ENCODE peak calls at places on chromosomes 2 and 18, in nine cellular contexts. B is A673, W is DND-41, V is lung, K is Peyer's patch, O is tibial nerve, J is gastrocnemius medialis, Z is lower lobe of right lung, D is Panc1. T is an unnamed sample.

GRCh38 chr2:169095631-169096105 is 26.3 kb downstream of the DHRS9 start:
- DNase-seq in V (no peak), J (no peak), Z (no peak), O (no peak), D (peak; percentile 52), W (no peak), K (no peak), B (peak; percentile 67), T (peak; percentile 88)

GRCh38 chr2:181461056-181461630 is 4.0 kb downstream of the ITGA4 start:
- DNase-seq in D (no peak), Z (no peak), B (no peak), O (no peak), J (no peak), W (peak; percentile 36), V (no peak), K (no peak), T (no peak)

GRCh38 chr2:179410552-179411356 is 146.1 kb upstream of the SESTD1 start:
- DNase-seq in D (no peak), O (peak; percentile 50), J (peak; percentile 27), V (peak; percentile 38), Z (no peak), B (peak; percentile 73), K (no peak), W (peak; percentile 40), T (peak; percentile 73)

GRCh38 chr2:154532004-154532403 is 166.5 kb upstream of the KCNJ3 start:
- DNase-seq in B (no peak), J (no peak), D (no peak), O (no peak), V (no peak), K (no peak), Z (no peak), W (no peak), T (no peak)

GRCh38 chr18:55634545-55634944 is 46.6 kb upstream of the TCF4 start:
- DNase-seq in O (no peak), V (no peak), B (peak; percentile 91), D (no peak), Z (no peak), K (no peak), W (no peak), J (no peak), T (peak; percentile 59)

GRCh38 chr2:66538291-66538690 is 103.4 kb downstream of the MEIS1 start:
- DNase-seq in Z (no peak), O (no peak), K (no peak), W (no peak), J (no peak), D (no peak), V (no peak), B (no peak), T (no peak)

GRCh38 chr2:214076527-214076926 is 334.3 kb upstream of the VWC2L start:
- DNase-seq in V (no peak), Z (no peak), J (no peak), D (no peak), B (no peak), O (no peak), W (no peak), K (no peak), T (no peak)

GRCh38 chr2:240355001-240355891 is 80.2 kb upstream of the GPC1 start:
- DNase-seq in O (no peak), K (peak; percentile 23), J (peak; percentile 11), V (no peak), D (no peak), W (no peak), Z (peak; percentile 28), B (no peak), T (no peak)

GRCh38 chr2:228329279-228329678 is 147.8 kb upstream of the SPHKAP start:
- DNase-seq in B (no peak), V (no peak), O (no peak), Z (no peak), J (no peak), D (no peak), W (no peak), K (no peak), T (no peak)

GRCh38 chr2:118527571-118527970 is 319.9 kb downstream of the EN1 start:
- DNase-seq in B (no peak), J (no peak), K (no peak), D (no peak), Z (no peak), W (no peak), V (no peak), O (no peak), T (no peak)

GRCh38 chr2:25227576-25227975 is 59.2 kb upstream of the POMC start:
- DNase-seq in J (no peak), D (no peak), K (no peak), V (no peak), O (no peak), W (no peak), B (no peak), Z (no peak), T (no peak)

GRCh38 chr18:79903787-79904356 is 47.6 kb downstream of the SLC66A2 start:
- DNase-seq in J (peak; percentile 7), B (no peak), Z (no peak), O (no peak), D (no peak), V (no peak), W (no peak), K (no peak), T (no peak)

GRCh38 chr2:134275058-134275862 is 21.4 kb downstream of the MGAT5 start:
- DNase-seq in B (no peak), J (no peak), D (no peak), Z (no peak), O (no peak), K (no peak), V (no peak), W (no peak), T (no peak)
- H3K4me3 ChIP-seq in B (no peak overlapping the region), J (no peak overlapping the region), D (no peak overlapping the region), Z (no peak overlapping the region), O (no peak overlapping the region), K (no peak overlapping the region), V (no peak overlapping the region), W (no peak overlapping the region), T (no peak overlapping the region)

GRCh38 chr18:62332437-62332816 is 7.3 kb downstream of the TNFRSF11A start:
- DNase-seq in Z (no peak), J (no peak), O (no peak), V (no peak), D (no peak), B (no peak), K (no peak), W (no peak), T (no peak)
- H3K9me3 ChIP-seq in Z (no peaks in the 10 kb centered on the region), J (no peaks in the 10 kb centered on the region), O (no peaks in the 10 kb centered on the region), V (no peaks in the 10 kb centered on the region), D (no peaks in the 10 kb centered on the region), B (no peaks in the 10 kb centered on the region), K (no peaks in the 10 kb centered on the region), W (no peaks in the 10 kb centered on the region), T (no peaks in the 10 kb centered on the region)

GRCh38 chr18:70234667-70235459 is 29.4 kb upstream of the RTTN start:
- DNase-seq in O (no peak), B (no peak), W (no peak), K (no peak), D (no peak), J (no peak), V (no peak), Z (no peak), T (no peak)
- H3K4me3 ChIP-seq in O (no peak overlapping the region), B (no peak overlapping the region), W (no peak overlapping the region), K (no peak overlapping the region), D (no peak overlapping the region), J (no peak overlapping the region), V (no peak overlapping the region), Z (no peak overlapping the region), T (no peak overlapping the region)

DNA sequence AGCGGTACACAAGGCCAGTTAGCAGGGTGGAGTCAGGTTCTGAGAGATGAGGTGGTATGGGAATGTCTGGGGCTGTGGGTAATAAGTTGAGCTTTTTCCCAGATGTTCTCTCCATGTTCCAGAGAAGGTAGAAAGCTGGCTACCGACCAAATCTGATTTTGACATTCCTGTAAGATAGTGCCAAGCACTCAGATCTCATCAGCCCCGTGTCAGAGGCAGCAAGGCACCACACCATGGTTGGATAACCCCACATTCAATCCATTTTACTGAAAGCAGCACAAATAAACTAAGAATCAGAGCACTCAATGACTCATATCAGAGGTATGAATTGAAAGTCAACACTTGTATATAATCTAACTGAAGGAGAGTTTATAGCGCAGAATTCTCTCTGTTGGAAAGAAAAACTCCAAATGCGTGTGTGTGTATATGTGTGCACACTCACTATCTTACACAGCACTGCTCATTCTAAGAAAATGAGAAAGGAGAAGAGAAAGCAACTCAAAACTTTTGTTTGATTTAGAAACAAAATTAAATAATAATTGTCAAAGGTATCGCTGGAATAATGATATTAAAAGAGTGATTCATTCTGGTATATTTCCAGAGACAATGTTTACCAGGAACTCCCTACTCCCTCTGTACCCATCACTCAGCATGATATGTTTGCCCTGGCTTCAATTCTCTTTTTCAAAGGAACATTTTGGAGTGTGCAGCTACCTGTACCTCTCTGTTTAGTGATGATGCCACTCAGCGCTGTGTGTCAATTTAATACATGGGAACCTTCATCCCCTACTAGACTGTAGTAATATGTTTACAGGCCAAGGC is 375.1 kb upstream of the ID2 start:
- DNase-seq in V (no peak), J (no peak), O (no peak), D (no peak), B (no peak), W (no peak), K (no peak), Z (no peak), T (peak; percentile 57)
- H3K9me3 ChIP-seq in V (no peaks in the 10 kb centered on the region), J (no peaks in the 10 kb centered on the region), O (no peaks in the 10 kb centered on the region), D (no peaks in the 10 kb centered on the region), B (no peaks in the 10 kb centered on the region), W (peaks cover 1% of the 10 kb centered on the region), K (no peaks in the 10 kb centered on the region), Z (no peaks in the 10 kb centered on the region), T (no peaks in the 10 kb centered on the region)

GRCh38 chr2:156322681-156323211 is 9.8 kb downstream of the NR4A2 start:
- DNase-seq in V (no peak), J (no peak), K (no peak), B (no peak), D (no peak), O (no peak), W (no peak), Z (no peak), T (no peak)
- H3K4me3 ChIP-seq in V (no peak overlapping the region), J (peak overlapping the region; percentile 54), K (peak overlapping the region; percentile 62), B (no peak overlapping the region), D (no peak overlapping the region), O (peak overlapping the region; percentile 50), W (no peak overlapping the region), Z (peak overlapping the region; percentile 55), T (peak overlapping the region; percentile 46)

DNA sequence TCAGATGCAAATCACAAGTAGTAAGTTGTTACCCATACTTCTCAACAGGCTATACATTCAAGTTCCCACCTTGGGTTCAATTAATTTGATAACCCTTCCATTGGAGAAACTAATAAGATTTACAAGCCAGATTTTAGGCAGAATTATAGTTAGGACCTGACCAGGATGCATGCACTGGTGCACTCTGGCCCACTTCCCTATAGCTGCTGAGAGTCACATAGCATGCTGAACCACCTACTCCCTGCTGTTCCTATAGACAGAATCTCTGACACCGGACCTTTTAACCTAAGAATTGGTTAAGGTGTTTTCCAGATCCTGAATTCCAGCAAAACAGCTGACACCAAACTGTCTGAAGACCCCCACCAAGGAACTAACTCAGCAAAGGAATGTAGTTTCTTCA is 26.2 kb downstream of the FAM210A start:
- DNase-seq in V (no peak), O (no peak), K (no peak), W (no peak), Z (no peak), D (no peak), J (no peak), B (no peak), T (no peak)
- H3K9me3 ChIP-seq in V (no peaks in the 10 kb centered on the region), O (no peaks in the 10 kb centered on the region), K (peaks cover 6% of the 10 kb centered on the region), W (peaks cover 58% of the 10 kb centered on the region), Z (peaks cover 23% of the 10 kb centered on the region), D (peaks cover 38% of the 10 kb centered on the region), J (no peaks in the 10 kb centered on the region), B (peaks cover 48% of the 10 kb centered on the region), T (peaks cover 17% of the 10 kb centered on the region)

T was measured in adipocyte.